ENCODE peak calls at places on chromosomes 4 and X, in ten cellular contexts. E is osteocyte, L is left ventricle myocardium inferior, Y is HFFc6, F is nucleus accumbens, J is left kidney, R is aorta, I is H54, U is EL, H is substantia nigra. Z is an unnamed sample.

GRCh38 chrX:33970028-33970932 is 161.8 kb downstream of the FAM47A start:
- DNase-seq in H (no peak), E (no peak), F (no peak), J (no peak), I (no peak), U (no peak), R (peak), Y (no peak), L (no peak), Z (no peak)

GRCh38 chr4:52643846-52644245 is 15.3 kb downstream of the USP46 start:
- DNase-seq in R (peak), U (peak), I (no peak), L (peak), F (no peak), E (no peak), Y (no peak), J (peak), H (peak), Z (no peak)

GRCh38 chr4:13829457-13829856 is 201.9 kb upstream of the BOD1L1 start:
- DNase-seq in H (no peak), Y (no peak), R (no peak), F (no peak), I (no peak), L (no peak), E (no peak), U (peak), J (no peak), Z (no peak)

GRCh38 chr4:27057662-27058061 is 197.0 kb downstream of the STIM2 start:
- DNase-seq in I (no peak), Y (no peak), H (no peak), U (peak), R (no peak), L (no peak), E (no peak), F (no peak), J (no peak), Z (no peak)

GRCh38 chrX:82029571-82030218 is 827.8 kb downstream of the SH3BGRL start:
- DNase-seq in I (no peak), E (no peak), R (no peak), H (no peak), U (no peak), L (no peak), F (no peak), J (no peak), Y (no peak), Z (no peak)

GRCh38 chr4:6999172-7000086 is 43.7 kb upstream of the TADA2B start:
- DNase-seq in H (peak), L (no peak), I (no peak), E (peak), F (peak), J (no peak), R (peak), Y (no peak), U (no peak), Z (no peak)

GRCh38 chr4:110344165-110344564 is 131.8 kb upstream of the ENPEP start:
- DNase-seq in I (no peak), E (no peak), H (no peak), R (no peak), J (peak), Y (no peak), L (no peak), U (peak), F (no peak), Z (no peak)

GRCh38 chr4:98474408-98474844 is 184.0 kb downstream of the TSPAN5 start:
- DNase-seq in E (no peak), L (no peak), H (no peak), R (no peak), Y (peak), U (peak), F (no peak), J (no peak), I (no peak), Z (no peak)

GRCh38 chr4:6421397-6421796 is 51.0 kb downstream of the PPP2R2C start:
- DNase-seq in J (no peak), U (no peak), R (peak), E (no peak), I (no peak), F (no peak), Y (no peak), H (no peak), L (no peak), Z (no peak)

GRCh38 chr4:667545-667925 is 6.5 kb downstream of the ATP5ME start:
- DNase-seq in Y (no peak), L (no peak), H (no peak), R (no peak), U (no peak), J (no peak), E (no peak), F (no peak), I (no peak), Z (no peak)

Z was measured in DMS153.